ENCODE peak calls at places on chromosomes 13 and 19, in seven cellular contexts. W, Y, Q, N, A, M and P are unnamed samples.

GRCh38 chr19:38949580-38950367 is 19.0 kb downstream of the MRPS12 start:
- DNase-seq in W (peak; percentile 77), Y (peak; percentile 87), Q (peak; percentile 91), N (peak; percentile 80), A (peak; percentile 93), M (peak; percentile 25), P (peak; percentile 99)

GRCh38 chr19:46890423-46891170 is 29.8 kb downstream of the ARHGAP35 start:
- DNase-seq in W (peak; percentile 92), Y (no peak), Q (peak; percentile 23), N (no peak), A (no peak), M (peak; percentile 92), P (no peak)

GRCh38 chr13:35836476-35836875 is 294.7 kb downstream of the DCLK1 start:
- DNase-seq in W (no peak), Y (no peak), Q (no peak), N (no peak), A (no peak), M (no peak), P (no peak)

GRCh38 chr19:17616961-17617806 is 61.7 kb downstream of the COLGALT1 start:
- DNase-seq in W (peak; percentile 39), Y (no peak), Q (peak; percentile 95), N (no peak), A (peak; percentile 77), M (peak; percentile 9), P (peak; percentile 88)

GRCh38 chr19:51479531-51480331 is 1.4 kb downstream of the CEACAM18 start:
- DNase-seq in W (no peak), Y (no peak), Q (no peak), N (no peak), A (no peak), M (no peak), P (no peak)

GRCh38 chr19:51111606-51112005 is 3.4 kb upstream of the CTU1 start:
- DNase-seq in W (no peak), Y (no peak), Q (no peak), N (no peak), A (peak; percentile 64), M (no peak), P (peak; percentile 53)

GRCh38 chr19:40267601-40267997 is 17.5 kb downstream of the AKT2 start:
- DNase-seq in W (no peak), Y (no peak), Q (no peak), N (no peak), A (no peak), M (no peak), P (no peak)

GRCh38 chr19:1094978-1095701 is at the start of gene POLR2E:
- DNase-seq in W (peak; percentile 98), Y (peak; percentile 90), Q (peak; percentile 99), N (peak; percentile 97), A (peak; percentile 98), M (peak; percentile 98), P (peak; percentile 97)

GRCh38 chr19:21677696-21678418 is 89.5 kb downstream of the ZNF100 start:
- DNase-seq in W (no peak), Y (no peak), Q (no peak), N (no peak), A (no peak), M (no peak), P (no peak)

GRCh38 chr19:30684613-30685012 is 312.4 kb downstream of the ZNF536 start:
- DNase-seq in W (no peak), Y (no peak), Q (no peak), N (no peak), A (no peak), M (no peak), P (no peak)

GRCh38 chr19:17866312-17867012 is 5.3 kb upstream of the SLC5A5 start:
- DNase-seq in W (no peak), Y (no peak), Q (no peak), N (no peak), A (no peak), M (no peak), P (no peak)

GRCh38 chr19:55830656-55831055 is 1.1 kb downstream of the NLRP11 start:
- DNase-seq in W (no peak), Y (no peak), Q (no peak), N (no peak), A (no peak), M (no peak), P (no peak)

GRCh38 chr13:42524487-42525034 is 49.4 kb upstream of the TNFSF11 start:
- DNase-seq in W (peak; percentile 58), Y (no peak), Q (no peak), N (no peak), A (no peak), M (no peak), P (no peak)

GRCh38 chr13:110359840-110360301 is 52.8 kb downstream of the COL4A2 start:
- DNase-seq in W (peak; percentile 99), Y (no peak), Q (peak; percentile 82), N (no peak), A (no peak), M (peak; percentile 97), P (no peak)

GRCh38 chr19:862529-863304 is 3.3 kb downstream of the CFD start:
- DNase-seq in W (peak; percentile 60), Y (peak; percentile 70), Q (peak; percentile 68), N (peak; percentile 57), A (peak; percentile 86), M (peak; percentile 17), P (peak; percentile 92)

GRCh38 chr19:5803441-5803751 is 1.5 kb upstream of the NRTN start:
- DNase-seq in W (no peak), Y (no peak), Q (no peak), N (no peak), A (no peak), M (no peak), P (no peak)

GRCh38 chr19:54189020-54189667 is at the start of gene MBOAT7:
- DNase-seq in W (no peak), Y (no peak), Q (peak; percentile 78), N (no peak), A (no peak), M (no peak), P (no peak)

GRCh38 chr19:3176715-3177501 is 1.7 kb upstream of the S1PR4 start:
- DNase-seq in W (peak; percentile 34), Y (no peak), Q (peak; percentile 63), N (no peak), A (peak; percentile 49), M (peak; percentile 67), P (peak; percentile 29)

GRCh38 chr19:46776927-46777911 is 11.2 kb downstream of the SLC1A5 start:
- DNase-seq in W (no peak), Y (peak; percentile 60), Q (no peak), N (no peak), A (peak; percentile 69), M (no peak), P (peak; percentile 97)

GRCh38 chr19:55322495-55322894 is 2.6 kb downstream of the TMEM150B start:
- DNase-seq in W (no peak), Y (no peak), Q (no peak), N (no peak), A (no peak), M (no peak), P (no peak)

GRCh38 chr13:94860981-94861407 is 148.6 kb upstream of the SOX21 start:
- DNase-seq in W (peak; percentile 72), Y (no peak), Q (no peak), N (no peak), A (no peak), M (peak; percentile 13), P (no peak)
- H4K8ac ChIP-seq in W (peak overlapping the region; percentile 76), Y (no peak overlapping the region), Q (no peak overlapping the region), N (no peak overlapping the region), A (no peak overlapping the region), M (no peak overlapping the region), P (no peak overlapping the region)

DNA sequence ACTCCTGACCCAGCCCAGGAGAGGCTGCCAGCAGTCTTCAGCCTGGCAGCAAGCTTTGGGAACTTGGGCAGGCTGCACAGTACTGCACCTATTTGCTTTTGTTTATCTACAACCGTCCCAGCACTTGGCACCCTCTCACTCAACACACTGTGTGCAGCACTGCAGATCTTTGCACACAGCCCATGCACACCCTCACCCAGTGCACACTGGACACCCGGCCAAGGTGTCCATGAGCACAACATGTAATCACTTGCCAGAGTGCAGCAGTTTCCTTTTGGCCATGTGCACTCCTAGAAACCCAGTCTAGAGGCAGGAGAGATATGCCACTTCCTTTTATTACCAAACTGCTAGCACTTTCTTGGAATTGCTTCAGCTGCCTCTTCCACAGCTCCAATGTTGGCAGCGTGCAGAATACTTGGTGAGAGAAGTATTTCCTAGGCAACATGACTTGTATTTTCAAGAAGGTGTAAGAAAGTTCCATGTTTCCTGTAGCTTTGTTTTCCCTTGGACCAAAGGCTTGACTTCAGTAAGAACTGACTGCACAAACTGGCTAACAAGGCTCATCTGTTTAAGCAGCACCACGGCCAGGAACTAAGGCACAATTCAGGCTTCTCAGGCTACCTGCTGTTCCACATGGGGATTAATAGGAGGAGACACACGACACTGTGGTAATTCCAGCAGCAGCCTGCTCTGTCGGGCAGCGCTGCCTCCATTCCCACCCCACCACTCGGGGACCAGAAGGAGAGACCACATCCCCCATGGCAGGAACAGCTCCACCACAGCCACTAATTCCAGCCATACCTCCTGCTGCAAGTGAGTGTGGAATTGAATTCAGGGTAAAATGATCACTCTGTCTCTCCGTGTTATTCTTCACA is 15.3 kb downstream of the ATP7B start:
- DNase-seq in W (no peak), Y (no peak), Q (no peak), N (no peak), A (peak; percentile 44), M (no peak), P (no peak)
- H3K4me1 ChIP-seq in W (peaks cover 7% of the 10 kb centered on the region), Y (peaks cover 13% of the 10 kb centered on the region), Q (peaks cover 10% of the 10 kb centered on the region), N (peaks cover 27% of the 10 kb centered on the region), A (peaks cover 18% of the 10 kb centered on the region), M (peaks cover 12% of the 10 kb centered on the region), P (peaks cover 8% of the 10 kb centered on the region)

GRCh38 chr13:48645845-48646244 is 7.9 kb upstream of the CYSLTR2 start:
- DNase-seq in W (no peak), Y (no peak), Q (no peak), N (no peak), A (peak; percentile 73), M (no peak), P (no peak)
- H3K4ac ChIP-seq in W (no peak overlapping the region), Y (no peak overlapping the region), Q (no peak overlapping the region), N (no peak overlapping the region), A (no peak overlapping the region), M (no peak overlapping the region), P (no peak overlapping the region)

GRCh38 chr19:28283592-28283991 is 929.4 kb downstream of the UQCRFS1 start:
- DNase-seq in W (no peak), Y (no peak), Q (no peak), N (no peak), A (no peak), M (no peak), P (no peak)

GRCh38 chr19:28285917-28286316 is 927.0 kb downstream of the UQCRFS1 start:
- DNase-seq in W (no peak), Y (no peak), Q (no peak), N (no peak), A (no peak), M (no peak), P (no peak)

GRCh38 chr19:28285078-28285477 is 927.9 kb downstream of the UQCRFS1 start:
- DNase-seq in W (no peak), Y (no peak), Q (no peak), N (no peak), A (no peak), M (no peak), P (no peak)

GRCh38 chr19:28284389-28284788 is 928.6 kb downstream of the UQCRFS1 start:
- DNase-seq in W (no peak), Y (no peak), Q (no peak), N (no peak), A (no peak), M (no peak), P (no peak)

DNA sequence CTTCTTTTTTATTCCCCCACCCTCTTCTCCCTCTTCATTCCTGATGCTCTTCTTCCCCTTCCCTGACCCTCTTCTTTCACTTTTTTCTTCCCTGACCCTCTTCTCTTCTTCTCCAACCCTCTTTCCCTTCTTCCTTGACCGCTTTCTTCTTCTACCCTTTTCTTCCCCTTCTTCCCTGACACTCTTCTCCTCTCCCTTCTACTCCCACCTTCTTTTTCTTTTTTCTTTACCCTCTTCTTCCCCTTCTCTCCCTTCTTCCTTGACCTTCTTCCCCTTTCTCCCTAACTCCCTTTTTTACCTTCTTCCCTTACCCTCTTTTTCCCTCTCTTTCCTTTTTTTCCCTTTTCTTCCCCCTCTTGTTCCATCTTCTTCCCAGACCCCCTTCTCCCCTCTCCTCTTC is 931.3 kb downstream of the UQCRFS1 start:
- DNase-seq in W (no peak), Y (no peak), Q (no peak), N (no peak), A (no peak), M (no peak), P (no peak)
- H4K8ac ChIP-seq in W (no peak overlapping the region), Y (no peak overlapping the region), Q (no peak overlapping the region), N (no peak overlapping the region), A (no peak overlapping the region), M (no peak overlapping the region), P (no peak overlapping the region)